ENCODE peak calls at places on chromosomes 5 and 9, in five cellular contexts. P is suprapubic skin; T is CD8-positive, alpha-beta T cell; Q is ovary; C is fibroblast of pulmonary artery. E is an unnamed sample.

GRCh38 chr9:112334319-112334828 is 955 bp upstream of the PTBP3 start:
- DNase-seq in C (peak; percentile 39), T (peak; percentile 25), Q (no peak), P (no peak), E (peak; percentile 42)

GRCh38 chr9:100489836-100490235 is 16.9 kb downstream of the TMEFF1 start:
- DNase-seq in P (no peak), C (no peak), Q (no peak), T (no peak), E (no peak)

GRCh38 chr5:5344606-5345005 is 77.9 kb upstream of the ICE1 start:
- DNase-seq in Q (no peak), T (no peak), P (no peak), C (no peak), E (no peak)

GRCh38 chr9:129204840-129205239 is 26.8 kb upstream of the IER5L start:
- DNase-seq in C (no peak), P (no peak), T (no peak), Q (no peak), E (no peak)

GRCh38 chr9:112819635-112820496 is 69.3 kb downstream of the SNX30 start:
- DNase-seq in C (peak; percentile 84), Q (peak; percentile 27), T (no peak), P (no peak), E (peak; percentile 86)

GRCh38 chr9:124657526-124657925 is 113.6 kb downstream of the NR6A1 start:
- DNase-seq in Q (no peak), P (no peak), T (no peak), C (no peak), E (no peak)

GRCh38 chr9:26375448-26375847 is 517.2 kb downstream of the CAAP1 start:
- DNase-seq in T (no peak), C (no peak), Q (no peak), P (no peak), E (no peak)

GRCh38 chr9:117707561-117707960 is 3.4 kb downstream of the TLR4 start:
- DNase-seq in C (peak; percentile 21), T (no peak), Q (no peak), P (no peak), E (peak; percentile 84)

GRCh38 chr5:131262953-131263541 is 806 bp upstream of the CDC42SE2 start:
- DNase-seq in T (no peak), C (peak; percentile 22), P (no peak), Q (no peak), E (peak; percentile 25)
- H3K4me3 ChIP-seq in T (peak overlapping the region; percentile 93), C (peak overlapping the region; percentile 93), P (peak overlapping the region; percentile 99), Q (peak overlapping the region; percentile 73), E (peak overlapping the region; percentile 93)

DNA sequence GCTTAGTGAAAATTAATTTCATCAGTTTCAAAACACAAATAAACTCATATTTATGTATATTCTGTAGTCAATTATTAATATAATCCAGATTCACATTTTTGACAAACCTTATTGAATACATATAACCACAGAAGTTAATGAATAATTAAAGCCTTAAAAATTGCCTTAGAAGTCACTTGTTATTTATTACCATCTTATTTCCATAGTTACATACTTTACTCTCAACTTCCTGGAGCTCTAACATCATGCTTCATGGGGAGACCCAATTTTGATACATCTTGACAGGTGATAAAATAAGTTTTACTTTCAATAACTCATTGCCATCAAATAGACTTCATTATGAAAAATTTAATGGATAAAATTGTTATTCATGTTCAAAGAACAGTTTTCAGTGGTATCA is 1038.7 kb downstream of the PTPRD start:
- DNase-seq in T (no peak), P (no peak), C (no peak), Q (no peak), E (no peak)
- TF ChIP-seq CTCF in T (no peak), P (no peak), C (no peak), Q (no peak), E (no peak)

DNA sequence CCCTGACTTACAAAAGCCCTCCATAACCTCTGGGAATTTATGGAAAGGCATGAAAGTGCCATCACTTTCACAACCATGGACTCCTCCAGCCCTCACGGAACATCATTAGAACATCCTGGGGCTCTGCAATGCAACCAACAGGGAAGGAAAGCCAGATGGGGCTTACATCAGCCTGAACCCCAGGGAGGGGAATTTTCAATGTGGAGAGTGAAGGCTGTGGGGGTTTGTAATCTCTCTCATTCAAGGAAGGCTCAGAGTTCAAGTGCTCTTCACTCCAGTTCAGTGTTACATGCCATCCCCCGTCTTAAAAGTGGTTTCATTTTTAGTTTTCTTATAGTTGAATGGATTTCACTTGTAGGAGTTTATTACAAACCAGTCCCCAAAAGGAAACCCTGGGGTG is 5.7 kb downstream of the SPRY4 start:
- DNase-seq in P (no peak), Q (no peak), C (no peak), T (no peak), E (peak; percentile 58)
- H3K4me3 ChIP-seq in P (no peak overlapping the region), Q (no peak overlapping the region), C (peak overlapping the region; percentile 95), T (no peak overlapping the region), E (peak overlapping the region; percentile 34)

DNA sequence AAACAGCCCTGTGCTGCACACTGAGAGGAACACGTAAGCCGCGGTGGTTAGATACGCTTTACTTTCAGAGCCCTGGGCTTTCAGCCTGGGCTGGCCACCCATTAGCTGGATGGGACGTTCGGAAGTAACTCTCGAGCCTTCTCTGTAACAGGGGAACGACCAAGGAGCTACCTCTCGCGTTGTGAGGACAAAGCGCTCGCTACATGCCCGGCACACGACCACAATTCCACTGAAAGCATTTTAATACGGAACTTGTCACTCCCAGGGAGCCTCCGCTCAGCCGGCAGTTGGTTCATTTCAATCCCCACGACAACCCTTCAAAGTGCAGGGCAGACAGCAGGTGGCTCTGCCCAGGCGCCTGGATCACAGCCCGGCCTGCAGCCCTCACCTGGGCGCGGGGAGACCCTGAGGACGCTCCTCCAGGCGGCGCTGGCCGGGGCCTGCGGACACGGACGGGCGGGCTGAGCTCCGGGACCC is 368 bp downstream of the SURF1 start:
- DNase-seq in Q (no peak), P (no peak), C (no peak), T (no peak), E (peak; percentile 28)
- TF ChIP-seq CTCF in Q (no peak), P (no peak), C (no peak), T (no peak), E (no peak)

GRCh38 chr9:110047232-110047954 is 160.6 kb downstream of the C9orf152 start:
- DNase-seq in P (no peak), C (no peak), T (no peak), Q (no peak), E (no peak)
- H3K4me3 ChIP-seq in P (peak overlapping the region; percentile 72), C (peak overlapping the region; percentile 98), T (no peak overlapping the region), Q (peak overlapping the region; percentile 74), E (peak overlapping the region; percentile 97)

GRCh38 chr5:66757834-66758396 is 161.7 kb downstream of the MAST4 start:
- DNase-seq in T (no peak), Q (no peak), P (no peak), C (no peak), E (no peak)

GRCh38 chr5:66757219-66757833 is 161.1 kb downstream of the MAST4 start:
- DNase-seq in Q (no peak), C (peak; percentile 89), P (no peak), T (no peak), E (peak; percentile 83)
- TF ChIP-seq CTCF in Q (peak; percentile 69), C (peak; percentile 55), P (no peak), T (peak; percentile 36), E (peak; percentile 47)

GRCh38 chr5:147216552-147217154 is 18.2 kb upstream of the STK32A start:
- DNase-seq in C (no peak), T (no peak), Q (no peak), P (no peak), E (peak; percentile 48)
- H3K4me3 ChIP-seq in C (no peak overlapping the region), T (no peak overlapping the region), Q (no peak overlapping the region), P (no peak overlapping the region), E (no peak overlapping the region)